ENCODE peak calls at places on chromosomes 16 and 17, in ten cellular contexts. One of them, this sample, is unnamed.

GRCh38 chr16:85612191-85612800 is 826 bp upstream of the GSE1 start:
- DNase-seq in cardiac muscle cell: peak
- DNase-seq in stomach: peak
- DNase-seq in HFFc6: peak
- DNase-seq in DND-41: no peak
- DNase-seq in AG10803: peak
- DNase-seq in neural crest cell: no peak
- DNase-seq in fibroblast of lung: peak
- DNase-seq in lung: peak
- DNase-seq in adrenal gland: peak
- DNase-seq in this sample: peak

GRCh38 chr17:9893606-9894005 is 11.5 kb downstream of the RCVRN start:
- DNase-seq in lung: no peak
- DNase-seq in AG10803: peak
- DNase-seq in adrenal gland: no peak
- DNase-seq in HFFc6: peak
- DNase-seq in cardiac muscle cell: no peak
- DNase-seq in stomach: no peak
- DNase-seq in neural crest cell: no peak
- DNase-seq in fibroblast of lung: peak
- DNase-seq in DND-41: no peak
- DNase-seq in this sample: no peak

GRCh38 chr17:43779145-43780125 is 658 bp upstream of the DUSP3 start:
- DNase-seq in AG10803: no peak
- DNase-seq in HFFc6: no peak
- DNase-seq in stomach: no peak
- DNase-seq in fibroblast of lung: no peak
- DNase-seq in neural crest cell: no peak
- DNase-seq in adrenal gland: peak
- DNase-seq in DND-41: no peak
- DNase-seq in lung: no peak
- DNase-seq in cardiac muscle cell: peak
- DNase-seq in this sample: no peak

GRCh38 chr17:2521257-2521656 is 9.6 kb upstream of the METTL16 start:
- DNase-seq in neural crest cell: no peak
- DNase-seq in cardiac muscle cell: no peak
- DNase-seq in DND-41: no peak
- DNase-seq in adrenal gland: no peak
- DNase-seq in HFFc6: no peak
- DNase-seq in stomach: no peak
- DNase-seq in lung: no peak
- DNase-seq in AG10803: no peak
- DNase-seq in fibroblast of lung: no peak
- DNase-seq in this sample: no peak

GRCh38 chr16:79007614-79008013 is 592.9 kb downstream of the MAF start:
- DNase-seq in DND-41: no peak
- DNase-seq in fibroblast of lung: no peak
- DNase-seq in AG10803: no peak
- DNase-seq in HFFc6: no peak
- DNase-seq in stomach: no peak
- DNase-seq in cardiac muscle cell: no peak
- DNase-seq in lung: no peak
- DNase-seq in adrenal gland: no peak
- DNase-seq in neural crest cell: no peak
- DNase-seq in this sample: no peak

GRCh38 chr17:64126918-64127317 is 3.0 kb downstream of the ERN1 start:
- DNase-seq in fibroblast of lung: peak
- DNase-seq in stomach: no peak
- DNase-seq in adrenal gland: no peak
- DNase-seq in HFFc6: peak
- DNase-seq in neural crest cell: no peak
- DNase-seq in cardiac muscle cell: no peak
- DNase-seq in AG10803: peak
- DNase-seq in lung: no peak
- DNase-seq in DND-41: no peak
- DNase-seq in this sample: no peak

GRCh38 chr17:12973496-12974318 is 44.1 kb downstream of the ELAC2 start:
- DNase-seq in AG10803: no peak
- DNase-seq in adrenal gland: no peak
- DNase-seq in fibroblast of lung: peak
- DNase-seq in neural crest cell: peak
- DNase-seq in HFFc6: no peak
- DNase-seq in stomach: no peak
- DNase-seq in cardiac muscle cell: peak
- DNase-seq in lung: no peak
- DNase-seq in DND-41: no peak
- DNase-seq in this sample: peak

GRCh38 chr16:10579965-10580918 is at the start of gene EMP2:
- DNase-seq in AG10803: peak
- DNase-seq in HFFc6: peak
- DNase-seq in stomach: peak
- DNase-seq in fibroblast of lung: peak
- DNase-seq in lung: peak
- DNase-seq in neural crest cell: peak
- DNase-seq in adrenal gland: peak
- DNase-seq in DND-41: no peak
- DNase-seq in cardiac muscle cell: peak
- DNase-seq in this sample: peak

GRCh38 chr16:89290472-89290871 is 73.0 kb downstream of the ZNF778 start:
- DNase-seq in HFFc6: no peak
- DNase-seq in adrenal gland: no peak
- DNase-seq in stomach: no peak
- DNase-seq in AG10803: no peak
- DNase-seq in fibroblast of lung: no peak
- DNase-seq in neural crest cell: no peak
- DNase-seq in lung: no peak
- DNase-seq in cardiac muscle cell: no peak
- DNase-seq in DND-41: no peak
- DNase-seq in this sample: no peak
- TF ChIP-seq CTCF in HFFc6: no peak
- TF ChIP-seq CTCF in adrenal gland: no peak
- TF ChIP-seq CTCF in stomach: no peak
- TF ChIP-seq CTCF in AG10803: no peak
- TF ChIP-seq CTCF in fibroblast of lung: no peak
- TF ChIP-seq CTCF in neural crest cell: no peak
- TF ChIP-seq CTCF in lung: no peak
- TF ChIP-seq CTCF in cardiac muscle cell: no peak
- TF ChIP-seq CTCF in DND-41: no peak
- TF ChIP-seq CTCF in this sample: no peak

GRCh38 chr17:6668219-6668618 is 16.7 kb downstream of the C17orf100 start:
- DNase-seq in AG10803: no peak
- DNase-seq in neural crest cell: no peak
- DNase-seq in fibroblast of lung: no peak
- DNase-seq in DND-41: no peak
- DNase-seq in lung: no peak
- DNase-seq in cardiac muscle cell: no peak
- DNase-seq in stomach: no peak
- DNase-seq in HFFc6: no peak
- DNase-seq in adrenal gland: no peak
- DNase-seq in this sample: no peak
- TF ChIP-seq CTCF in AG10803: no peak
- TF ChIP-seq CTCF in neural crest cell: no peak
- TF ChIP-seq CTCF in fibroblast of lung: no peak
- TF ChIP-seq CTCF in DND-41: no peak
- TF ChIP-seq CTCF in lung: no peak
- TF ChIP-seq CTCF in cardiac muscle cell: no peak
- TF ChIP-seq CTCF in stomach: no peak
- TF ChIP-seq CTCF in HFFc6: no peak
- TF ChIP-seq CTCF in adrenal gland: no peak
- TF ChIP-seq CTCF in this sample: no peak

GRCh38 chr16:82358601-82359221 is 188.7 kb upstream of the MPHOSPH6 start:
- DNase-seq in stomach: peak
- DNase-seq in fibroblast of lung: no peak
- DNase-seq in HFFc6: no peak
- DNase-seq in DND-41: no peak
- DNase-seq in adrenal gland: no peak
- DNase-seq in cardiac muscle cell: no peak
- DNase-seq in AG10803: no peak
- DNase-seq in neural crest cell: no peak
- DNase-seq in lung: no peak
- DNase-seq in this sample: no peak
- TF ChIP-seq CTCF in stomach: no peak
- TF ChIP-seq CTCF in fibroblast of lung: no peak
- TF ChIP-seq CTCF in HFFc6: no peak
- TF ChIP-seq CTCF in DND-41: no peak
- TF ChIP-seq CTCF in adrenal gland: no peak
- TF ChIP-seq CTCF in cardiac muscle cell: no peak
- TF ChIP-seq CTCF in AG10803: no peak
- TF ChIP-seq CTCF in neural crest cell: no peak
- TF ChIP-seq CTCF in lung: no peak
- TF ChIP-seq CTCF in this sample: no peak

GRCh38 chr17:80474933-80475915 is 1.2 kb downstream of the NPTX1 start:
- DNase-seq in HFFc6: no peak
- DNase-seq in adrenal gland: no peak
- DNase-seq in cardiac muscle cell: no peak
- DNase-seq in DND-41: no peak
- DNase-seq in lung: no peak
- DNase-seq in neural crest cell: no peak
- DNase-seq in stomach: no peak
- DNase-seq in fibroblast of lung: no peak
- DNase-seq in AG10803: no peak
- DNase-seq in this sample: peak

GRCh38 chr17:80475949-80476876 is at the start of gene NPTX1:
- DNase-seq in AG10803: no peak
- DNase-seq in adrenal gland: peak
- DNase-seq in neural crest cell: no peak
- DNase-seq in fibroblast of lung: no peak
- DNase-seq in cardiac muscle cell: peak
- DNase-seq in DND-41: no peak
- DNase-seq in lung: no peak
- DNase-seq in stomach: no peak
- DNase-seq in HFFc6: no peak
- DNase-seq in this sample: peak

GRCh38 chr17:80473701-80474100 is 2.7 kb downstream of the NPTX1 start:
- DNase-seq in stomach: no peak
- DNase-seq in HFFc6: no peak
- DNase-seq in lung: no peak
- DNase-seq in DND-41: no peak
- DNase-seq in adrenal gland: no peak
- DNase-seq in cardiac muscle cell: no peak
- DNase-seq in neural crest cell: no peak
- DNase-seq in AG10803: no peak
- DNase-seq in fibroblast of lung: no peak
- DNase-seq in this sample: no peak

GRCh38 chr17:80472996-80473395 is 3.4 kb downstream of the NPTX1 start:
- DNase-seq in fibroblast of lung: no peak
- DNase-seq in neural crest cell: no peak
- DNase-seq in AG10803: no peak
- DNase-seq in lung: no peak
- DNase-seq in DND-41: no peak
- DNase-seq in HFFc6: no peak
- DNase-seq in adrenal gland: no peak
- DNase-seq in cardiac muscle cell: no peak
- DNase-seq in stomach: no peak
- DNase-seq in this sample: no peak

DNA sequence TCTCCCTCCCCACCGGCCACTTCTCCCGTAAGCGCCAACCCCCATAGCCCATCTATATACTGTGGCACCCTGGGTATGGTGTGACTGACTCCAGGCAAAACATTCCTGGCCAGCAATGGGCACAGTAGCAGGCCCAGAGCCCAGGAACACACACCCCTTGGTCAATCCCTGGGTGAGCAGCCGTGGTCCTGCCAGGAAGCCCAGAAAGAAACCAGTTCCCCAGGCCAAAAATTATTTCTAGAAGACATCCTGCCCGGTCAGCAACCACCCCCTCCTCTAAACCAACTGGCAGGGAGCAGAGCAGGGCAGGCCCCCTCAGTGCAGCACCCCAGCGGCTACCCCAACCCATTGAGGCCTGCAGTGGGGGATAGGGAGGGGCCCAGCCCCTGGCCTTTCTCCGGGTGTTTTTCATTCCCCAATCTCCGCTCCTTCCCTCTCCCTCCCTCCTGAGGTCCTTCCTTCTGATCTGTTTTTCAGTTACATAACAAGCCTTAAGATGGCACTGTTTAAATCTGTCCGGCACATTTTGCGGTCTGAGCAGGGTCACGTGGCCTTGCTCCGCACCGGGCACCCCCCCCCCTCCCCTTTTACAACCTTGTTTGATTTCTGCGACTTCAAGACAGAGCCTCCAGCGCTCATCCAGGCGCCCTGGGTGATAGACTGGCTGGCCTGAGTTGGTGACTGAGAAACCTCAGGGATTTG is 2.0 kb downstream of the NPTX1 start:
- DNase-seq in stomach: no peak
- DNase-seq in cardiac muscle cell: no peak
- DNase-seq in AG10803: peak
- DNase-seq in DND-41: no peak
- DNase-seq in lung: no peak
- DNase-seq in neural crest cell: no peak
- DNase-seq in adrenal gland: peak
- DNase-seq in fibroblast of lung: peak
- DNase-seq in HFFc6: peak
- DNase-seq in this sample: peak
- TF ChIP-seq CTCF in stomach: no peak
- TF ChIP-seq CTCF in cardiac muscle cell: peak
- TF ChIP-seq CTCF in AG10803: peak
- TF ChIP-seq CTCF in DND-41: no peak
- TF ChIP-seq CTCF in lung: no peak
- TF ChIP-seq CTCF in neural crest cell: peak
- TF ChIP-seq CTCF in adrenal gland: peak
- TF ChIP-seq CTCF in fibroblast of lung: no peak
- TF ChIP-seq CTCF in HFFc6: peak
- TF ChIP-seq CTCF in this sample: no peak

GRCh38 chr16:88697831-88698693 is 8.1 kb downstream of the RNF166 start:
- DNase-seq in stomach: no peak
- DNase-seq in DND-41: no peak
- DNase-seq in HFFc6: no peak
- DNase-seq in adrenal gland: no peak
- DNase-seq in cardiac muscle cell: peak
- DNase-seq in AG10803: no peak
- DNase-seq in neural crest cell: no peak
- DNase-seq in lung: no peak
- DNase-seq in fibroblast of lung: no peak
- DNase-seq in this sample: no peak
- TF ChIP-seq CTCF in stomach: peak
- TF ChIP-seq CTCF in DND-41: peak
- TF ChIP-seq CTCF in HFFc6: peak
- TF ChIP-seq CTCF in adrenal gland: peak
- TF ChIP-seq CTCF in cardiac muscle cell: peak
- TF ChIP-seq CTCF in AG10803: no peak
- TF ChIP-seq CTCF in neural crest cell: peak
- TF ChIP-seq CTCF in lung: no peak
- TF ChIP-seq CTCF in fibroblast of lung: no peak
- TF ChIP-seq CTCF in this sample: peak